ENCODE peak calls at places on chromosome 10, in four cellular contexts. One of them, this sample, is unnamed.

GRCh38 chr10:11168423-11169100 is 150.9 kb downstream of the CELF2 start:
- DNase-seq in heart right ventricle: no peak
- DNase-seq in T-helper 2 cell: no peak
- DNase-seq in SW480: no peak
- DNase-seq in this sample: no peak

GRCh38 chr10:69239816-69240434 is 19.8 kb downstream of the HKDC1 start:
- DNase-seq in heart right ventricle: no peak
- DNase-seq in T-helper 2 cell: no peak
- DNase-seq in SW480: no peak
- DNase-seq in this sample: no peak

GRCh38 chr10:71530781-71531180 is 134.1 kb downstream of the CDH23 start:
- DNase-seq in heart right ventricle: no peak
- DNase-seq in T-helper 2 cell: no peak
- DNase-seq in SW480: no peak
- DNase-seq in this sample: no peak

GRCh38 chr10:96118604-96119450 is 11.3 kb upstream of the ZNF518A start:
- DNase-seq in heart right ventricle: no peak
- DNase-seq in T-helper 2 cell: no peak
- DNase-seq in SW480: peak; percentile 90
- DNase-seq in this sample: no peak

GRCh38 chr10:133355991-133356390 is 1.8 kb downstream of the FUOM start:
- DNase-seq in heart right ventricle: no peak
- DNase-seq in T-helper 2 cell: no peak
- DNase-seq in SW480: no peak
- DNase-seq in this sample: no peak

GRCh38 chr10:93542358-93542791 is 24.1 kb upstream of the FFAR4 start:
- DNase-seq in heart right ventricle: peak; percentile 76
- DNase-seq in T-helper 2 cell: no peak
- DNase-seq in SW480: no peak
- DNase-seq in this sample: peak; percentile 79

GRCh38 chr10:14409247-14409646 is 78.5 kb upstream of the FRMD4A start:
- DNase-seq in heart right ventricle: no peak
- DNase-seq in T-helper 2 cell: no peak
- DNase-seq in SW480: no peak
- DNase-seq in this sample: no peak

GRCh38 chr10:91117496-91117895 is 103.0 kb upstream of the PCGF5 start:
- DNase-seq in heart right ventricle: no peak
- DNase-seq in T-helper 2 cell: no peak
- DNase-seq in SW480: no peak
- DNase-seq in this sample: no peak

GRCh38 chr10:105258036-105258673 is 617.1 kb downstream of the SORCS3 start:
- DNase-seq in heart right ventricle: no peak
- DNase-seq in T-helper 2 cell: no peak
- DNase-seq in SW480: no peak
- DNase-seq in this sample: no peak

GRCh38 chr10:71127019-71127534 is 85.3 kb upstream of the UNC5B start:
- DNase-seq in heart right ventricle: no peak
- DNase-seq in T-helper 2 cell: no peak
- DNase-seq in SW480: no peak
- DNase-seq in this sample: peak; percentile 1

GRCh38 chr10:34908472-34908871 is 93.4 kb upstream of the PARD3 start:
- DNase-seq in heart right ventricle: no peak
- DNase-seq in T-helper 2 cell: no peak
- DNase-seq in SW480: no peak
- DNase-seq in this sample: peak; percentile 28

GRCh38 chr10:125407000-125407502 is 246.7 kb upstream of the CTBP2 start:
- DNase-seq in heart right ventricle: no peak
- DNase-seq in T-helper 2 cell: no peak
- DNase-seq in SW480: no peak
- DNase-seq in this sample: peak; percentile 22

GRCh38 chr10:45253183-45253914 is 62.1 kb downstream of the OR13A1 start:
- DNase-seq in heart right ventricle: no peak
- DNase-seq in T-helper 2 cell: no peak
- DNase-seq in SW480: peak; percentile 2
- DNase-seq in this sample: no peak